ENCODE peak calls at places on chromosomes 6 and 20, in nine cellular contexts. F is brain microvascular endothelial cell, V is neural progenitor cell, A is gastrocnemius medialis, I is IMR-90, J is GM12878, C is right lobe of liver, R is tibial artery, B is aorta. S is an unnamed sample.
A peak's percentile ranks its signal among the peaks of the same experiment; 100 is the strongest.

GRCh38 chr6:36914227-36914794 is 28.6 kb downstream of the C6orf89 start:
- DNase-seq in F (no peak), V (peak; percentile 61), A (peak; percentile 32), I (peak; percentile 56), J (no peak), C (peak; percentile 72), R (no peak), B (no peak), S (no peak)

GRCh38 chr6:142857609-142858195 is 87.3 kb downstream of the HIVEP2 start:
- DNase-seq in F (no peak), V (no peak), A (no peak), I (no peak), J (no peak), C (no peak), R (no peak), B (no peak), S (no peak)

GRCh38 chr6:130293800-130294199 is 71.0 kb upstream of the SAMD3 start:
- DNase-seq in F (peak; percentile 79), V (peak; percentile 77), A (no peak), I (peak; percentile 77), J (peak; percentile 8), C (no peak), R (no peak), B (no peak), S (peak; percentile 44)

GRCh38 chr20:13744403-13744802 is 40.3 kb downstream of the ESF1 start:
- DNase-seq in F (peak; percentile 5), V (no peak), A (no peak), I (no peak), J (no peak), C (no peak), R (no peak), B (no peak), S (no peak)

GRCh38 chr20:8811801-8812594 is 256.9 kb upstream of the PLCB4 start:
- DNase-seq in F (no peak), V (no peak), A (no peak), I (no peak), J (no peak), C (no peak), R (no peak), B (no peak), S (no peak)

GRCh38 chr20:57478176-57478575 is 46.8 kb downstream of the CTCFL start:
- DNase-seq in F (no peak), V (no peak), A (no peak), I (no peak), J (no peak), C (no peak), R (no peak), B (no peak), S (no peak)

GRCh38 chr6:21935561-21936028 is 342.0 kb downstream of the SOX4 start:
- DNase-seq in F (peak; percentile 50), V (peak; percentile 53), A (no peak), I (peak; percentile 69), J (no peak), C (peak; percentile 23), R (no peak), B (no peak), S (no peak)

GRCh38 chr6:37433657-37434271 is 743 bp downstream of the CMTR1 start:
- DNase-seq in F (peak; percentile 5), V (peak; percentile 33), A (no peak), I (peak; percentile 12), J (peak; percentile 31), C (peak; percentile 28), R (no peak), B (no peak), S (no peak)

GRCh38 chr20:3485913-3486312 is 15.1 kb downstream of the ATRN start:
- DNase-seq in F (no peak), V (no peak), A (no peak), I (no peak), J (no peak), C (no peak), R (no peak), B (no peak), S (no peak)

GRCh38 chr6:83908813-83909212 is 49.3 kb downstream of the CYB5R4 start:
- DNase-seq in F (peak; percentile 60), V (no peak), A (no peak), I (peak; percentile 65), J (no peak), C (no peak), R (no peak), B (no peak), S (no peak)

GRCh38 chr20:54526801-54527200 is 51.4 kb downstream of the DOK5 start:
- DNase-seq in F (no peak), V (no peak), A (no peak), I (no peak), J (no peak), C (no peak), R (no peak), B (no peak), S (no peak)

GRCh38 chr6:53377793-53378192 is 29.0 kb upstream of the ELOVL5 start:
- DNase-seq in F (no peak), V (no peak), A (no peak), I (no peak), J (no peak), C (no peak), R (no peak), B (no peak), S (no peak)

GRCh38 chr6:1584996-1585668 is 24.6 kb upstream of the FOXC1 start:
- DNase-seq in F (no peak), V (no peak), A (no peak), I (no peak), J (no peak), C (no peak), R (no peak), B (no peak), S (no peak)

GRCh38 chr20:3753501-3754257 is 13.9 kb downstream of the ADISSP start:
- DNase-seq in F (no peak), V (no peak), A (no peak), I (no peak), J (no peak), C (no peak), R (no peak), B (no peak), S (no peak)

GRCh38 chr6:24922174-24922573 is 13.6 kb downstream of the RIPOR2 start:
- DNase-seq in F (no peak), V (no peak), A (no peak), I (no peak), J (no peak), C (no peak), R (no peak), B (no peak), S (no peak)

GRCh38 chr6:24924956-24925355 is 10.8 kb downstream of the RIPOR2 start:
- DNase-seq in F (no peak), V (no peak), A (no peak), I (no peak), J (no peak), C (no peak), R (no peak), B (no peak), S (no peak)

GRCh38 chr6:24922854-24923253 is 12.9 kb downstream of the RIPOR2 start:
- DNase-seq in F (no peak), V (no peak), A (no peak), I (no peak), J (no peak), C (no peak), R (no peak), B (no peak), S (no peak)

GRCh38 chr6:24925661-24926060 is 10.1 kb downstream of the RIPOR2 start:
- DNase-seq in F (no peak), V (no peak), A (no peak), I (no peak), J (no peak), C (no peak), R (no peak), B (no peak), S (no peak)

GRCh38 chr6:24923885-24924401 is 11.8 kb downstream of the RIPOR2 start:
- DNase-seq in F (no peak), V (peak; percentile 56), A (no peak), I (no peak), J (no peak), C (no peak), R (no peak), B (no peak), S (no peak)
- H3K27ac ChIP-seq in F (no peak overlapping the region), V (no peak overlapping the region), A (no peak overlapping the region), I (no peak overlapping the region), J (no peak overlapping the region), C (no peak overlapping the region), R (no peak overlapping the region), B (no peak overlapping the region), S (no peak overlapping the region)

DNA sequence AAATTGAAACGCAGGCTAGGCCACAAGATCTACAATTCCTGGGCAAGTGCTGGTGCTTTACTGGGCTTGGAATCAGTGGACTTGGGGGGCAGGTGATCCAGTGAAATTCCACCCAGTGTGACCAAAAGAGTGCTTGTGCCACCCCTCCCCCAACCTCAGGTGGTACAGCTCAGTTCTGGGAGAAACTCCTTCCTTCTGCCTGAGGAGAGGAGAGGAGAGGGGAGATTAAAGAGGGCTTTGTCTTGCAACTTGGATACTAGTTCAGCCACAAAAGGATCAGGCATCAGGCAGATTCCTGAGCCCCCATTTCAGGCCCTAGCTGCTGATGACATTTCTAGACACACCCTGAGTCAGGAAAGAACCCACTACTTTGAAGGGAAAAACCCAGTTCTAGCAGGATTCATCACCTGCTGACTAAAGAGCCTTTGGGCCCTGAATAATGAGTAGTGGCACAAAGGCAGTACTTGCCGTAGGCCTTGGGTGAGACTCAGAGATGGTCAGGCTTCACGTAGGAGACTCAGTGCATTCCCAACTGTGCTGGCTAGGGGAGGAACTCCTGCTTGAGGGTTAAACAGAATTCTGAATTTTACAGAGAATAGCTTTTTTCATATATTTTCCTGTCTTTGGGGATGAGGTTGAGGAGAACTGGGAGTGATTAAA is 446.7 kb downstream of the BMP2 start:
- DNase-seq in F (no peak), V (peak; percentile 62), A (no peak), I (no peak), J (no peak), C (no peak), R (no peak), B (no peak), S (no peak)
- H3K27ac ChIP-seq in F (no peak overlapping the region), V (peak overlapping the region; percentile 76), A (no peak overlapping the region), I (no peak overlapping the region), J (no peak overlapping the region), C (no peak overlapping the region), R (no peak overlapping the region), B (no peak overlapping the region), S (no peak overlapping the region)

GRCh38 chr6:18053555-18054445 is 66.4 kb upstream of the KIF13A start:
- DNase-seq in F (no peak), V (no peak), A (no peak), I (peak; percentile 6), J (no peak), C (no peak), R (no peak), B (no peak), S (no peak)
- H3K27ac ChIP-seq in F (no peak overlapping the region), V (no peak overlapping the region), A (no peak overlapping the region), I (no peak overlapping the region), J (no peak overlapping the region), C (peak overlapping the region; percentile 13), R (peak overlapping the region; percentile 46), B (peak overlapping the region; percentile 97), S (no peak overlapping the region)

DNA sequence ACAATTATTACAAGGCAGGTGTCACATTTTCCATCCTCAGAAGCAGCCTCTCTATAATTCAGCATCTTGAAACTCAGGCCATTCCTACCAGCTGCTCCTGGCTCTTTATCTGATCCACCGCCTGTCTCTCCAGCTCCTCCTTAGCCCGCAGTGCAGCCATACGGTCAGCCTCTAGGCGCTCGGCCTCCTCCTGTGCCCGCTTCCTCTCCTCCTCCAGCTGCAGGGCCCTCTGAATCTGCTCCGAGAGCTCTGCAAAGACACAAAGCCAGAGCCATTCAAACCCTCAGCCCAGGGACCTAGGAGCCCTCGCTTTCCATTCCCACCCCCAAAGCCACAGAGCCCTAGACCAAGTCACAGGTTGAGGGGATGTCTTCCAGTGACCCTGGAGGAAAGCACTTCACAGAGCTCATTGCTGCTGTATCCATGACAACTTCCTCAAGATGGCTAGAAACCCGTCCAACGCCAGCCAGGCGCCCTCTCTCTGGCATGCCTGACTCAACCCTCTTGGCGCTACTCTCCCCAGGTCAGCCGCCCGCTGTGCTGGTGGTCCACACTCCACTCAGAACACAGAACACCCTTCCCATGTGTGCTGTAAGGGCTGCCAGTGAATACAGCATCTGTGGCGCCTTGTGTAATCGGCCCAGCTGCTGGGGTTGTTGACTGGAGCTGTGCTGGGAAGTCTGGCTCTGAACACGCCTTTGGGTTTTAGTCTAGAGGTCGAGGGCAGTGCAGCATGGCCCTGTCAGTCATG is 49.3 kb downstream of the EZR start:
- DNase-seq in F (no peak), V (no peak), A (no peak), I (no peak), J (no peak), C (no peak), R (no peak), B (no peak), S (no peak)
- H3K27ac ChIP-seq in F (no peak overlapping the region), V (no peak overlapping the region), A (no peak overlapping the region), I (no peak overlapping the region), J (no peak overlapping the region), C (no peak overlapping the region), R (no peak overlapping the region), B (no peak overlapping the region), S (no peak overlapping the region)

S was measured in AG04450.